ENCODE peak calls at places on chromosomes 16 and 17, in eight cellular contexts. Y is endodermal cell; F is NCI-H1436; J is stimulated activated CD4-positive, alpha-beta T cell treated with anti-CD3 and anti-CD28 coated beads, Interleukin-2, amount 100 ng/mL, for 24 hours; V is DMS53; U is right atrium auricular region; A is body of pancreas; K is T-helper 2 cell. Q is an unnamed sample.
A peak's percentile ranks its signal among the peaks of the same experiment; 100 is the strongest.

GRCh38 chr16:68000024-68000423 is 740 bp upstream of the DPEP2 start:
- DNase-seq in V (no peak), U (no peak), Y (no peak), A (no peak), F (no peak), J (no peak), K (no peak), Q (no peak)

GRCh38 chr17:34178047-34178446 is 77.0 kb upstream of the CCL2 start:
- DNase-seq in Y (peak; percentile 91), J (no peak), U (no peak), V (no peak), F (no peak), A (no peak), K (no peak), Q (peak; percentile 29)

GRCh38 chr17:59746849-59747445 is 39.5 kb downstream of the VMP1 start:
- DNase-seq in V (peak; percentile 65), Y (no peak), A (peak; percentile 17), J (no peak), F (peak; percentile 33), U (no peak), K (no peak), Q (peak; percentile 31)

GRCh38 chr16:8949536-8950418 is 13.9 kb downstream of the USP7 start:
- DNase-seq in K (no peak), A (no peak), Y (no peak), U (no peak), V (no peak), F (no peak), J (no peak), Q (no peak)

GRCh38 chr17:82003411-82004381 is 19.0 kb downstream of the CENPX start:
- DNase-seq in V (no peak), K (no peak), U (peak; percentile 78), A (peak; percentile 37), Y (peak; percentile 80), J (peak; percentile 58), F (no peak), Q (peak; percentile 98)

GRCh38 chr16:57187508-57187854 is 1.4 kb downstream of the RSPRY1 start:
- DNase-seq in U (no peak), V (peak; percentile 63), A (peak; percentile 20), Y (peak; percentile 55), J (no peak), F (no peak), K (peak; percentile 4), Q (no peak)

GRCh38 chr17:43319293-43320124 is 79.3 kb upstream of the ARL4D start:
- DNase-seq in F (no peak), Y (no peak), K (no peak), V (no peak), J (no peak), A (no peak), U (no peak), Q (no peak)

GRCh38 chr16:63581560-63581959 is 1540.3 kb downstream of the CDH11 start:
- DNase-seq in A (no peak), V (no peak), F (no peak), U (no peak), J (no peak), K (no peak), Y (no peak), Q (no peak)

GRCh38 chr17:76027159-76027839 is at the start of gene EVPL:
- DNase-seq in F (no peak), Y (peak; percentile 75), U (no peak), A (peak; percentile 75), V (peak; percentile 91), K (no peak), J (no peak), Q (no peak)

GRCh38 chr17:10021239-10021638 is 116.2 kb upstream of the RCVRN start:
- DNase-seq in Y (no peak), V (no peak), K (no peak), A (peak; percentile 61), J (no peak), U (peak; percentile 75), F (no peak), Q (no peak)

GRCh38 chr16:68265078-68265925 is 976 bp downstream of the SLC7A6 start:
- DNase-seq in A (peak; percentile 42), V (peak; percentile 68), U (peak; percentile 86), J (peak; percentile 54), F (no peak), Y (peak; percentile 77), K (peak; percentile 55), Q (peak; percentile 84)

GRCh38 chr16:15966420-15967222 is 17.2 kb downstream of the ABCC1 start:
- DNase-seq in A (no peak), V (no peak), U (no peak), F (no peak), K (no peak), J (no peak), Y (no peak), Q (peak; percentile 81)

GRCh38 chr17:79537686-79538085 is 73.2 kb downstream of the RBFOX3 start:
- DNase-seq in U (no peak), Y (no peak), K (no peak), F (no peak), J (no peak), V (no peak), A (no peak), Q (no peak)

GRCh38 chr16:61243954-61244353 is 792.3 kb downstream of the CDH8 start:
- DNase-seq in U (no peak), K (no peak), J (no peak), Y (peak; percentile 46), V (peak; percentile 1), A (no peak), F (no peak), Q (no peak)

GRCh38 chr16:27867122-27868110 is 196.1 kb downstream of the GSG1L start:
- DNase-seq in J (peak; percentile 45), U (no peak), F (peak; percentile 35), Y (peak; percentile 98), A (peak; percentile 48), K (peak; percentile 28), V (peak; percentile 66), Q (peak; percentile 81)

GRCh38 chr16:9134739-9135138 is 43.3 kb downstream of the HAPSTR1 start:
- DNase-seq in F (peak; percentile 70), J (peak; percentile 64), U (no peak), Y (peak; percentile 88), V (peak; percentile 70), A (peak; percentile 58), K (peak; percentile 39), Q (peak; percentile 46)

GRCh38 chr17:40326014-40326831 is 17.2 kb downstream of the RARA start:
- DNase-seq in U (no peak), A (no peak), F (no peak), K (peak; percentile 79), Y (no peak), V (peak; percentile 9), J (no peak), Q (no peak)

GRCh38 chr17:4101127-4101798 is 41.6 kb downstream of the ZZEF1 start:
- DNase-seq in U (no peak), F (no peak), A (peak; percentile 10), Y (no peak), V (no peak), K (peak; percentile 6), J (no peak), Q (no peak)